ENCODE peak calls at places on chromosomes 11 and 22, in six cellular contexts. D, U, E, A, F and Y are unnamed samples.

GRCh38 chr11:91163619-91164451 is 941.0 kb upstream of the CHORDC1 start:
- DNase-seq in D (no peak), U (no peak), E (peak), A (no peak), F (peak), Y (peak)

GRCh38 chr11:12725863-12726666 is 51.8 kb downstream of the TEAD1 start:
- DNase-seq in D (peak), U (no peak), E (peak), A (no peak), F (peak), Y (peak)

GRCh38 chr22:35424761-35425160 is 24.8 kb downstream of the MCM5 start:
- DNase-seq in D (no peak), U (no peak), E (no peak), A (no peak), F (no peak), Y (no peak)

GRCh38 chr22:46815132-46815531 is 52.7 kb downstream of the TBC1D22A start:
- DNase-seq in D (no peak), U (no peak), E (no peak), A (no peak), F (no peak), Y (no peak)

GRCh38 chr11:94120946-94121345 is 7.7 kb upstream of the PANX1 start:
- DNase-seq in D (no peak), U (no peak), E (peak), A (no peak), F (peak), Y (peak)

GRCh38 chr11:6606471-6607189 is 3.1 kb downstream of the ILK start:
- DNase-seq in D (peak), U (peak), E (peak), A (peak), F (peak), Y (peak)

GRCh38 chr11:108218912-108219783 is 3.3 kb downstream of the NPAT start:
- DNase-seq in D (no peak), U (no peak), E (no peak), A (no peak), F (no peak), Y (no peak)

GRCh38 chr22:45170001-45170466 is 6.3 kb downstream of the NUP50 start:
- DNase-seq in D (no peak), U (no peak), E (no peak), A (no peak), F (no peak), Y (no peak)

GRCh38 chr11:83025267-83025704 is 46.4 kb downstream of the RAB30 start:
- DNase-seq in D (no peak), U (no peak), E (no peak), A (no peak), F (no peak), Y (peak)

GRCh38 chr11:48047616-48048015 is 67.3 kb downstream of the PTPRJ start:
- DNase-seq in D (no peak), U (no peak), E (no peak), A (no peak), F (no peak), Y (peak)

GRCh38 chr11:33716236-33716635 is 15.6 kb upstream of the C11orf91 start:
- DNase-seq in D (peak), U (no peak), E (peak), A (no peak), F (peak), Y (peak)

GRCh38 chr11:2927851-2928604 is 1.2 kb downstream of the PHLDA2 start:
- DNase-seq in D (no peak), U (no peak), E (peak), A (peak), F (peak), Y (peak)

GRCh38 chr11:20278727-20279126 is 84.8 kb upstream of the HTATIP2 start:
- DNase-seq in D (peak), U (no peak), E (no peak), A (no peak), F (no peak), Y (no peak)

GRCh38 chr11:3849297-3849874 is 6.1 kb upstream of the STIM1 start:
- DNase-seq in D (peak), U (no peak), E (peak), A (no peak), F (peak), Y (peak)

GRCh38 chr11:45667929-45668680 is 2.7 kb upstream of the CHST1 start:
- DNase-seq in D (no peak), U (no peak), E (no peak), A (no peak), F (no peak), Y (no peak)

GRCh38 chr22:24107668-24108067 is 73.6 kb upstream of the SUSD2 start:
- DNase-seq in D (no peak), U (peak), E (peak), A (peak), F (peak), Y (peak)

GRCh38 chr22:33076368-33076767 is 18.2 kb upstream of the SYN3 start:
- DNase-seq in D (no peak), U (no peak), E (peak), A (no peak), F (no peak), Y (peak)

GRCh38 chr22:19038164-19038546 is 84.1 kb downstream of the DGCR2 start:
- DNase-seq in D (no peak), U (no peak), E (no peak), A (no peak), F (no peak), Y (no peak)

GRCh38 chr11:46718155-46719019 is 626 bp upstream of the F2 start:
- DNase-seq in D (no peak), U (no peak), E (no peak), A (no peak), F (peak), Y (peak)

GRCh38 chr11:2902784-2903671 is 17.5 kb upstream of the CDKN1C start:
- DNase-seq in D (no peak), U (no peak), E (no peak), A (no peak), F (no peak), Y (no peak)

GRCh38 chr11:10864688-10865087 is 6.8 kb upstream of the ZBED5 start:
- DNase-seq in D (no peak), U (no peak), E (no peak), A (no peak), F (peak), Y (peak)

GRCh38 chr11:111634981-111635705 is 32.9 kb downstream of the SIK2 start:
- DNase-seq in D (no peak), U (no peak), E (peak), A (no peak), F (peak), Y (peak)

GRCh38 chr11:810040-810567 is 337 bp downstream of the RPLP2 start:
- DNase-seq in D (peak), U (no peak), E (no peak), A (no peak), F (no peak), Y (no peak)

GRCh38 chr11:118046051-118046963 is 30.6 kb upstream of the TMPRSS4 start:
- DNase-seq in D (peak), U (no peak), E (no peak), A (no peak), F (no peak), Y (no peak)

GRCh38 chr22:47369020-47369419 is 606.6 kb downstream of the TBC1D22A start:
- DNase-seq in D (no peak), U (no peak), E (no peak), A (no peak), F (no peak), Y (no peak)

GRCh38 chr11:58286249-58286648 is 18.2 kb upstream of the OR10W1 start:
- DNase-seq in D (peak), U (no peak), E (peak), A (no peak), F (peak), Y (peak)

GRCh38 chr11:125787827-125788226 is at the start of gene PATE3:
- DNase-seq in D (no peak), U (no peak), E (no peak), A (no peak), F (no peak), Y (no peak)

GRCh38 chr22:31155425-31155824 is 4.6 kb upstream of the RNF185 start:
- DNase-seq in D (no peak), U (no peak), E (peak), A (no peak), F (peak), Y (peak)

GRCh38 chr11:72334651-72335050 is 90.7 kb upstream of the PHOX2A start:
- DNase-seq in D (no peak), U (no peak), E (no peak), A (no peak), F (no peak), Y (no peak)

GRCh38 chr11:57932105-57932504 is 91.6 kb upstream of the OR9Q1 start:
- DNase-seq in D (no peak), U (no peak), E (no peak), A (no peak), F (no peak), Y (no peak)

GRCh38 chr11:66139817-66140216 is 69.7 kb downstream of the PACS1 start:
- DNase-seq in D (no peak), U (no peak), E (no peak), A (no peak), F (no peak), Y (no peak)

GRCh38 chr11:92969634-92970347 is at the start of gene MTNR1B:
- DNase-seq in D (no peak), U (no peak), E (no peak), A (no peak), F (no peak), Y (no peak)

GRCh38 chr11:129251067-129251466 is 58.9 kb upstream of the ARHGAP32 start:
- DNase-seq in D (no peak), U (no peak), E (peak), A (no peak), F (peak), Y (peak)

GRCh38 chr11:15627560-15627959 is 512.8 kb downstream of the INSC start:
- DNase-seq in D (no peak), U (no peak), E (peak), A (no peak), F (peak), Y (no peak)

GRCh38 chr11:115415939-115416338 is 88.3 kb downstream of the CADM1 start:
- DNase-seq in D (no peak), U (no peak), E (no peak), A (no peak), F (no peak), Y (no peak)

GRCh38 chr11:6357222-6357621 is 33.1 kb upstream of the SMPD1 start:
- DNase-seq in D (peak), U (peak), E (peak), A (peak), F (peak), Y (peak)

GRCh38 chr11:125165664-125166346 is 1.3 kb downstream of the PKNOX2 start:
- DNase-seq in D (no peak), U (peak), E (peak), A (no peak), F (peak), Y (peak)

GRCh38 chr11:14248577-14248976 is 110.4 kb downstream of the RRAS2 start:
- DNase-seq in D (peak), U (no peak), E (no peak), A (no peak), F (no peak), Y (no peak)

GRCh38 chr11:108037636-108038035 is 28.9 kb downstream of the CUL5 start:
- DNase-seq in D (no peak), U (no peak), E (no peak), A (no peak), F (peak), Y (peak)

GRCh38 chr22:41478473-41478872 is 9.6 kb downstream of the ACO2 start:
- DNase-seq in D (peak), U (no peak), E (no peak), A (no peak), F (no peak), Y (no peak)
- H3K4me3 ChIP-seq in D (no peak), U (no peak), E (no peak), A (no peak), F (no peak), Y (no peak)

GRCh38 chr22:28951969-28952521 is 68.7 kb downstream of the ZNRF3 start:
- DNase-seq in D (no peak), U (peak), E (peak), A (no peak), F (peak), Y (peak)

GRCh38 chr22:28952857-28953256 is 69.5 kb downstream of the ZNRF3 start:
- DNase-seq in D (no peak), U (no peak), E (peak), A (no peak), F (peak), Y (peak)

GRCh38 chr22:28949788-28950187 is 66.4 kb downstream of the ZNRF3 start:
- DNase-seq in D (no peak), U (no peak), E (peak), A (no peak), F (peak), Y (peak)

GRCh38 chr22:28951530-28951929 is 68.2 kb downstream of the ZNRF3 start:
- DNase-seq in D (no peak), U (no peak), E (no peak), A (no peak), F (no peak), Y (no peak)

DNA sequence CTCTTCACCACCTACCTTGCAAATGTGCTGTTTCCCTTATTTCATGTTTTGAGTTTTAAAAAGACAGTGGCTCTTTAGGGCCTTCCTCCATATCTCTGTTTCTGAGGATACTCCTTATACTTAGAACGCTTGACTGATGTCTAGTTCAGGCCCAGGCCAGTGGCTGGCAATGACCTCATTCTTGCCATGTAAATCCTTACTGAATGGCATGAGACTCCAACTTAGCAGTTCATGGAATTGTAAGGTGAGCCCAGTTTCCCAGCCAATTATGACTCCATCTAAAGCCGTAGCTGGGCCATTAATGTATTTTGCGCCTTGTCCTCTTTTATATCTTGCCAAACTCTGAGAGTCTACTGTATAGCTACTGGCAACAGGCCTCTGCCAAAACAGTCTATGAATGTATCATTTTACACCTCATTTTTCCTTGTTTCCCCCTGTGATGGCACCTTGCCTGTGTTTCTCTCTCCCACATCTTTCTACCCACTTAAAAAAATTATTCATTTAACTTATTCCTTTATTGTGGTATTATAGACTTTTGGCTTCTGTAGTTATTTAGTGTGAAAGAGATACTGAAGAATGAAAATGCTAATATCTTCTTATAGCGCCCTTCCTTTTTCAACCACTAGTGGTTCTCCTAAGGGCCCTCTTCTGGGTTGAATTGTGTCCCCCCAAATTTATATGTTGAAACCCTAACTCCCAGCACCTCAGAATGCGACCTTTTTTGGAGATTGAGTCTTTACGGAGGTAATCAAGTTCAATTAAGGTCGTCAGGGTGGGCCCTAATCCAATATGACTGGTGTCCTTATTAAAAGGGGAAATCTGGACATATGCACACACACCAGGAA is 67.4 kb downstream of the ZNRF3 start:
- DNase-seq in D (no peak), U (no peak), E (no peak), A (no peak), F (no peak), Y (no peak)
- H3K4me3 ChIP-seq in D (no peak), U (no peak), E (no peak), A (no peak), F (no peak), Y (no peak)

GRCh38 chr11:103051158-103051801 is 40.7 kb downstream of the DCUN1D5 start:
- DNase-seq in D (no peak), U (no peak), E (no peak), A (no peak), F (no peak), Y (no peak)
- H3K4me3 ChIP-seq in D (no peak), U (no peak), E (no peak), A (no peak), F (no peak), Y (no peak)

DNA sequence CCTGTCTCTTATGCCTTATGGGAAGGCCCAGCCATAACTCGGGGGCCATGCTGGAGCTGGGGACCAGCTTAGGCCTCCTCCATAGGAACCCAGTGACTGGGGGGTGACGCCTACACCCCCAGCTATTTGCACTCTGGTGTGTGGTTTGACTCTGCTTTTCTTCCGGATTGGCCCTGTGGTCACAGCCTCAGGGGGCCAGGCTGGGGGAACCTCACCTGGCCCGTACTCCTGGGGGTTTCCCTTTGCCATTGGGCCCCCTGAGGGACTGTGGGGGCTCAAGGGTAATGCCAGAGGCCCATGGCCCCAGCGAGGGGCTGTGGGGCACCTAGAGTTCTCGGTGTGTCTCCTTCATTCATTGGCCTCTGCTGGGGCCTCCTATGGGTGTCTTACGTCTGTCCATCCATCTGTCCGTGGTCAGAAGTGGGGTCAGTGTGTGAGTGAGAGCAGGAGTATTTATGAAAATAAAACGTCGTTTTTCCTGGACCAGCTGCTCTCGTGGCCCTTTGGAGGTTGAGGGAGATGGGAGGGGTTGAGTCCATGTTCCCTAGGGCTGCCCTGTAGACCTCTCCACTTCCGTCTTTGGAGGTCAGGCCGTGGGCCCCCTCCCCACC is 6.3 kb upstream of the SH3BP1 start:
- DNase-seq in D (peak), U (no peak), E (no peak), A (no peak), F (no peak), Y (no peak)
- H3K4me3 ChIP-seq in D (peak), U (peak), E (no peak), A (peak), F (no peak), Y (no peak)

DNA sequence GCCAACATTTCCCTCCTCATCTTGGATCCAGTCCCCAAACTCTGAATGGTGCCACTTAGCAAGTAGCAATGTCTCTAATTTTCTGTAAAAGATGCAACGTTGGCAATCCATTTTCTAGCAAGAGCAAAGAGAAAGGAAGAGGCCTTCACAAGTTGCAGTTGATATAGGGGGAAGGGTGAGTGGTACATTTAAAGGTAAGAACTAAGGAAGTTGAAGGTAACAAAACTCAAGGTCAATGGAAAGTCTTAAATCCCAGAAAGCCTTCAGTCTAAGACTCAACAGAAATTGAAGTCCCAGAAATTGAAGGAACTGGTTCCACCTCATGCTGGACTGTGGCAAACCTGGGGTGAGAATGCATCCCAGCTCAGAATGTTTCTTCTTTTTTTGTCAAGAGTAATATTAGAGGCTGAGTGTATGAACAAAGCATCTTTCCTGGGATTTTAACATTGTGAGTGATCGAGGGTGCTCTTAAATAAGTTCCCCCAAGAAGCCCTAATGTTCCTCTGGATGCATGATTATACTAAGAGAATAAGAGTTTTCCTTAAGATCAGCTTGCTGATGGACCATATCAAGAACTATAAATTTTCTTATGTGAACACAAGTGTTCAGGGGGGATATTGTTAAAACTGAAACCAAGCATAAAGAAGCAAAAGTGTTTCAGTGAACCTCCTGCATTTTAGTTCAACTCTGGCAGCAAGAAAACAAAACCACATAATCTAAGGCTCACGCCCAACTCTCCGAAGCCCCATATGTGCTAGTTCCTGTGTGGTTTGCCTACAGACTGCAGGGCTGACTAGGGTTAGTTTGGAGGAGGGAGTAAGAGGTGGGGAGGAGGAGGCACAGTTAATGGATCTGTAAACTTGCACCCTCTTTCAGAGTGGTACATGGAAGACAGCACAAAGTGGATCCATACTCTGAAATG is at the start of gene GRAP2:
- DNase-seq in D (peak), U (no peak), E (no peak), A (no peak), F (no peak), Y (no peak)
- H3K4me3 ChIP-seq in D (peak), U (no peak), E (no peak), A (no peak), F (no peak), Y (no peak)